ENCODE peak calls at places on chromosomes 5 and 9, in six cellular contexts. One of them, this sample, is unnamed.

GRCh38 chr5:7078901-7079300 is 317.0 kb upstream of the ADCY2 start:
- DNase-seq in uterus: no peak
- DNase-seq in tibial nerve: peak; percentile 36
- DNase-seq in GM12891: no peak
- DNase-seq in body of pancreas: no peak
- DNase-seq in testis: peak; percentile 77
- DNase-seq in this sample: no peak

GRCh38 chr5:133415506-133415905 is 196.8 kb downstream of the FSTL4 start:
- DNase-seq in uterus: no peak
- DNase-seq in tibial nerve: no peak
- DNase-seq in GM12891: no peak
- DNase-seq in body of pancreas: no peak
- DNase-seq in testis: no peak
- DNase-seq in this sample: no peak

GRCh38 chr5:5572983-5573797 is 150.7 kb downstream of the ICE1 start:
- DNase-seq in uterus: peak; percentile 69
- DNase-seq in tibial nerve: no peak
- DNase-seq in GM12891: no peak
- DNase-seq in body of pancreas: no peak
- DNase-seq in testis: peak; percentile 78
- DNase-seq in this sample: no peak

GRCh38 chr9:6194934-6195333 is 20.7 kb upstream of the IL33 start:
- DNase-seq in uterus: no peak
- DNase-seq in tibial nerve: no peak
- DNase-seq in GM12891: no peak
- DNase-seq in body of pancreas: no peak
- DNase-seq in testis: no peak
- DNase-seq in this sample: peak; percentile 4

GRCh38 chr9:14989811-14990210 is 79.6 kb upstream of the FREM1 start:
- DNase-seq in uterus: no peak
- DNase-seq in tibial nerve: no peak
- DNase-seq in GM12891: no peak
- DNase-seq in body of pancreas: no peak
- DNase-seq in testis: no peak
- DNase-seq in this sample: no peak

GRCh38 chr5:6461006-6461405 is 12.3 kb downstream of the UBE2QL1 start:
- DNase-seq in uterus: no peak
- DNase-seq in tibial nerve: no peak
- DNase-seq in GM12891: no peak
- DNase-seq in body of pancreas: no peak
- DNase-seq in testis: no peak
- DNase-seq in this sample: no peak

GRCh38 chr5:16179511-16179935 is at the start of gene MARCHF11:
- DNase-seq in uterus: no peak
- DNase-seq in tibial nerve: no peak
- DNase-seq in GM12891: no peak
- DNase-seq in body of pancreas: no peak
- DNase-seq in testis: peak; percentile 42
- DNase-seq in this sample: no peak

GRCh38 chr5:88488566-88488965 is 219.9 kb upstream of the TMEM161B start:
- DNase-seq in uterus: no peak
- DNase-seq in tibial nerve: no peak
- DNase-seq in GM12891: no peak
- DNase-seq in body of pancreas: no peak
- DNase-seq in testis: no peak
- DNase-seq in this sample: no peak

GRCh38 chr5:106755066-106755465 is 915.7 kb downstream of the EFNA5 start:
- DNase-seq in uterus: no peak
- DNase-seq in tibial nerve: no peak
- DNase-seq in GM12891: no peak
- DNase-seq in body of pancreas: no peak
- DNase-seq in testis: no peak
- DNase-seq in this sample: no peak

GRCh38 chr5:67941750-67942450 is 273.7 kb upstream of the PIK3R1 start:
- DNase-seq in uterus: no peak
- DNase-seq in tibial nerve: no peak
- DNase-seq in GM12891: no peak
- DNase-seq in body of pancreas: no peak
- DNase-seq in testis: no peak
- DNase-seq in this sample: no peak

GRCh38 chr9:85940832-85941616 is at the start of gene NAA35:
- DNase-seq in uterus: peak; percentile 99
- DNase-seq in tibial nerve: peak; percentile 98
- DNase-seq in GM12891: peak; percentile 93
- DNase-seq in body of pancreas: peak; percentile 99
- DNase-seq in testis: peak; percentile 99
- DNase-seq in this sample: peak; percentile 99
- TF ChIP-seq POLR2A in uterus: peak; percentile 49
- TF ChIP-seq POLR2A in tibial nerve: peak; percentile 47
- TF ChIP-seq POLR2A in GM12891: no peak
- TF ChIP-seq POLR2A in body of pancreas: peak; percentile 19
- TF ChIP-seq POLR2A in testis: peak; percentile 66
- TF ChIP-seq POLR2A in this sample: peak; percentile 88

DNA sequence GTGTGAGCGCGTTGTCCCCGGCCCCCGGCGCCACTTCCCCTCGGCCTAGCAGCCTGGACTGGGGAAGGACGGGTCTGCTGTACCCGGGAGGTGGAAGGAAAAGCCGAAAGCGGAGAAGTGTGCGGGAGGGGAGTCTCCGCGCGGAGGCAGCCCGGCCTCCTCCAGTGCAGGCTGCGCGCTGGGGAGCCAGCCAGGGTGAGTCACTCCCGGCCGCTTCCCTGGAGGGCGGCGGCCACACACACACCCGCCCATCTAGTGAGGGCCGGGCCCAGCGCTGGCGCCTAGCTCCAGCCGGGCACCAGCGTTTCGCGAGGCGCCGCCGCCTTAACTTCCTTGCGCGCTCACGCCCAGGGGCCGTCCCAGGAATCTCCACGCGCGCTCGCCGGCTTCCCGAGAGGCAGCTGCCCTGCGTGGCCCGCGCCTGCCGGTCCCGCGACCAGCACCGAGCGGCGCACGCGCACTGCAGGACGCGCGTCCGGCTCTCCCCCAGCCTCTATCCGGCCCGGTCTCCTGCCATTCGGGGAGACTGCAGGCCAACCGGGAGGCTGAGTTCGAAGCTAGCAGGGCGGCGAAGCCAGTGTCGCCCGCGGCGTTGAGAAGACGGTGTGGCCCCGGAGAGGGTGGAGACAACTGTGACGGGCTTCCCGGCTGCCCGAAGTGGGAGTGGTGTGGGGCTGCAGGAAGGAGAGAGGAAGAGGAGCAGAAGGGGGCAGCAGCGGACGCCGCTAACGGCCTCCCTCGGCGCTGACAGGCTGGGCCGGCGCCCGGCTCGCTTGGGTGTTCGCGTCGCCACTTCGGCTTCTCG is at the start of gene JAK2:
- DNase-seq in uterus: peak; percentile 91
- DNase-seq in tibial nerve: peak; percentile 77
- DNase-seq in GM12891: peak; percentile 59
- DNase-seq in body of pancreas: peak; percentile 87
- DNase-seq in testis: peak; percentile 91
- DNase-seq in this sample: peak; percentile 96
- TF ChIP-seq POLR2A in uterus: peak; percentile 60
- TF ChIP-seq POLR2A in tibial nerve: peak; percentile 72
- TF ChIP-seq POLR2A in GM12891: peak; percentile 86
- TF ChIP-seq POLR2A in body of pancreas: peak; percentile 83
- TF ChIP-seq POLR2A in testis: peak; percentile 13
- TF ChIP-seq POLR2A in this sample: peak; percentile 95

DNA sequence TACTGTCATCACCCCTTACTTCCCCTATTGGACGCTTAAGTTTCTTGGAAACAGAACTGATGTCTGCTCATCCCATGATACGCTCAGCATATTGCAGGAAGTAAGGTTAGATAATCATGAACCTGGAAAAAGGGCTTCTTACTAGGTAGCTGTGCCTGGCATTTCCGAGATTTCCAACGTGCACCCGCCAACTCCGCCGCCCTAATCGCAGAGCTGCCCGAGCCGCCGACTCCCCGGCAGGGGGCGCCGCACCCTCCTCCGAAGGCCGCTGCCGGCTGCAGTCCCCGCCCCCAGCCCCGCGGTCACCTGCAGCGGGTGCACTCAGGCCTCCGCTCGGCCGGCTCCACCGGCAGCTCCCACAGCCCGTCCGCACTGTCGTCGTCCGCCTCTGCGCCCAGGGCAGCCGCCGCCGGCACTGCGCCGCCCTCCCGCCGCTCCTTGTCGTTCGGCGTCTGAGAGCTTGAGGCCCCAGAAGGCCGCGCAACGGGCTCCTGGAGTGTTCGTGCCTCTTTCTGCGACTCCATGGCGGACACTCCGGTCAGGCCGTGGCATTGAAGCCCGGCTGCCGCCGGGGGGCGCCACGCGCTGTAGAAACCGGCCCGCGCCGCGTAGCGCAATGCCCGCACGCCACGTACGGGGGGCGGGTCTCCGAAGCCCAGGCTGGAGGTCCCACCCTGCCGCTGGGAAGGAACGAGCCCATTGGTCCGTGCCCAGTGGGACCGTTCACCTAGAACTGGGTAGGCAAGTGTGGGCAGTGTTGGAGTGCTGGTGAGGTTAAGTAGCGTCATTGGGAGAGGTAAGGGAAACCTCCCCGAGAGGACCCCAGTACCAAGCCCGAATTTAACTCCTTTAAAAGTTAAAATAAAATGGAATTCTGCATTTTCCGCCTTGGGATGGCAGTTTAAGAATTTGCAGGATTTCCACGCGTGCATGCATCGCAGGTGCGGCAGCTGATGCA is at the start of gene DTWD2:
- DNase-seq in uterus: peak; percentile 92
- DNase-seq in tibial nerve: peak; percentile 78
- DNase-seq in GM12891: peak; percentile 88
- DNase-seq in body of pancreas: peak; percentile 97
- DNase-seq in testis: peak; percentile 96
- DNase-seq in this sample: peak; percentile 94
- TF ChIP-seq POLR2A in uterus: no peak
- TF ChIP-seq POLR2A in tibial nerve: peak; percentile 48
- TF ChIP-seq POLR2A in GM12891: peak; percentile 24
- TF ChIP-seq POLR2A in body of pancreas: peak; percentile 73
- TF ChIP-seq POLR2A in testis: no peak
- TF ChIP-seq POLR2A in this sample: peak; percentile 46

GRCh38 chr5:25190521-25191000 is 545.8 kb upstream of the CDH10 start:
- DNase-seq in uterus: no peak
- DNase-seq in tibial nerve: no peak
- DNase-seq in GM12891: no peak
- DNase-seq in body of pancreas: no peak
- DNase-seq in testis: peak; percentile 43
- DNase-seq in this sample: no peak
- TF ChIP-seq POLR2A in uterus: no peak
- TF ChIP-seq POLR2A in tibial nerve: no peak
- TF ChIP-seq POLR2A in GM12891: no peak
- TF ChIP-seq POLR2A in body of pancreas: no peak
- TF ChIP-seq POLR2A in testis: no peak
- TF ChIP-seq POLR2A in this sample: no peak

GRCh38 chr5:90645024-90645610 is 86.5 kb downstream of the ADGRV1 start:
- DNase-seq in uterus: no peak
- DNase-seq in tibial nerve: no peak
- DNase-seq in GM12891: no peak
- DNase-seq in body of pancreas: no peak
- DNase-seq in testis: no peak
- DNase-seq in this sample: peak; percentile 14
- TF ChIP-seq POLR2A in uterus: no peak
- TF ChIP-seq POLR2A in tibial nerve: no peak
- TF ChIP-seq POLR2A in GM12891: no peak
- TF ChIP-seq POLR2A in body of pancreas: no peak
- TF ChIP-seq POLR2A in testis: no peak
- TF ChIP-seq POLR2A in this sample: no peak

DNA sequence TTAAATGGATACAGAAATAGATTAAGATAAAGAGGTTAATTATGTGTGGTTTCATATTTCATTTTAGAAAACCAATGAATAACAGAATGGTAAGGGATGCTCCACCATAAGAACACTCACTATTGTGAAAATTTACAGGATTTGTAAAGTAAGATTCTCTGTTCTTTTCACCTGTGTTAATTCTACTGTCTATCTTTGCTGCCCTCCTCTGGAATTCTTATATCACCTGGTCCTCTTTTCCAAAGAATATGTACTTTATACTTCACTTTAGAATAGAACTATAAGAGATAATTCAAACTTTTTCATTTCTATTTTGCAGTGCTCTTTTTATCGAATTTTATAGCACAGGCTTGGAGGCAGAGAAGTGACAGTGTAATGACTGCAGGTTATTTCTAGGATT is 213.4 kb downstream of the LURAP1L start:
- DNase-seq in uterus: no peak
- DNase-seq in tibial nerve: no peak
- DNase-seq in GM12891: no peak
- DNase-seq in body of pancreas: no peak
- DNase-seq in testis: no peak
- DNase-seq in this sample: no peak
- TF ChIP-seq POLR2A in uterus: no peak
- TF ChIP-seq POLR2A in tibial nerve: no peak
- TF ChIP-seq POLR2A in GM12891: no peak
- TF ChIP-seq POLR2A in body of pancreas: no peak
- TF ChIP-seq POLR2A in testis: no peak
- TF ChIP-seq POLR2A in this sample: no peak

GRCh38 chr5:177505075-177505474 is 4.6 kb downstream of the DOK3 start:
- DNase-seq in uterus: no peak
- DNase-seq in tibial nerve: no peak
- DNase-seq in GM12891: no peak
- DNase-seq in body of pancreas: no peak
- DNase-seq in testis: no peak
- DNase-seq in this sample: no peak
- TF ChIP-seq POLR2A in uterus: no peak
- TF ChIP-seq POLR2A in tibial nerve: no peak
- TF ChIP-seq POLR2A in GM12891: peak; percentile 15
- TF ChIP-seq POLR2A in body of pancreas: no peak
- TF ChIP-seq POLR2A in testis: no peak
- TF ChIP-seq POLR2A in this sample: no peak

GRCh38 chr9:72674961-72675360 is 153.6 kb downstream of the TMC1 start:
- DNase-seq in uterus: no peak
- DNase-seq in tibial nerve: no peak
- DNase-seq in GM12891: no peak
- DNase-seq in body of pancreas: no peak
- DNase-seq in testis: no peak
- DNase-seq in this sample: no peak

GRCh38 chr9:72675586-72675985 is 154.2 kb downstream of the TMC1 start:
- DNase-seq in uterus: no peak
- DNase-seq in tibial nerve: no peak
- DNase-seq in GM12891: no peak
- DNase-seq in body of pancreas: no peak
- DNase-seq in testis: no peak
- DNase-seq in this sample: no peak

GRCh38 chr9:72684615-72685014 is 163.2 kb downstream of the TMC1 start:
- DNase-seq in uterus: no peak
- DNase-seq in tibial nerve: no peak
- DNase-seq in GM12891: no peak
- DNase-seq in body of pancreas: no peak
- DNase-seq in testis: no peak
- DNase-seq in this sample: no peak

GRCh38 chr9:72680593-72681317 is 159.3 kb downstream of the TMC1 start:
- DNase-seq in uterus: no peak
- DNase-seq in tibial nerve: no peak
- DNase-seq in GM12891: no peak
- DNase-seq in body of pancreas: no peak
- DNase-seq in testis: no peak
- DNase-seq in this sample: no peak
- TF ChIP-seq POLR2A in uterus: no peak
- TF ChIP-seq POLR2A in tibial nerve: no peak
- TF ChIP-seq POLR2A in GM12891: no peak
- TF ChIP-seq POLR2A in body of pancreas: no peak
- TF ChIP-seq POLR2A in testis: no peak
- TF ChIP-seq POLR2A in this sample: no peak

This sample was measured in erythroblast.